ENCODE peak calls at places on chromosomes 11 and 22, in nine cellular contexts. X is stimulated activated CD4-positive, alpha-beta T cell treated with anti-CD3 and anti-CD28 coated beads, Interleukin-4, amount 100 ng/mL, for 4 hours; W is omental fat pad; N is stimulated activated naive CD4-positive, alpha-beta T cell; J is cardiac septum; O is progenitor cell of endocrine pancreas; C is T follicular helper cell; L is cardiac fibroblast; B is Right ventricle myocardium superior. H is an unnamed sample.

GRCh38 chr22:23856721-23857605 is 712 bp upstream of the SLC2A11 start:
- DNase-seq in X (no peak), W (no peak), N (peak), J (no peak), O (peak), C (no peak), L (peak), B (peak), H (no peak)

GRCh38 chr11:122758361-122758760 is 79.9 kb upstream of the CRTAM start:
- DNase-seq in X (no peak), W (no peak), N (no peak), J (no peak), O (no peak), C (no peak), L (no peak), B (no peak), H (no peak)

GRCh38 chr11:21888814-21889213 is 304.1 kb upstream of the ANO5 start:
- DNase-seq in X (no peak), W (no peak), N (no peak), J (no peak), O (no peak), C (no peak), L (peak), B (no peak), H (peak)

GRCh38 chr22:32971252-32971651 is 86.9 kb downstream of the SYN3 start:
- DNase-seq in X (no peak), W (no peak), N (no peak), J (no peak), O (no peak), C (no peak), L (no peak), B (no peak), H (no peak)

GRCh38 chr11:107916671-107917241 is 11.5 kb upstream of the RAB39A start:
- DNase-seq in X (peak), W (no peak), N (peak), J (no peak), O (peak), C (peak), L (peak), B (no peak), H (no peak)

GRCh38 chr11:119094816-119095065 is 6.9 kb downstream of the DPAGT1 start:
- DNase-seq in X (peak), W (no peak), N (no peak), J (peak), O (no peak), C (no peak), L (peak), B (peak), H (no peak)

GRCh38 chr11:124611016-124611571 is at the start of gene PANX3:
- DNase-seq in X (no peak), W (no peak), N (no peak), J (no peak), O (no peak), C (no peak), L (no peak), B (no peak), H (no peak)

GRCh38 chr11:64318694-64319420 is 936 bp downstream of the PRDX5 start:
- DNase-seq in X (no peak), W (no peak), N (no peak), J (no peak), O (no peak), C (no peak), L (no peak), B (no peak), H (no peak)

GRCh38 chr22:18065256-18065655 is 12.5 kb upstream of the PEX26 start:
- DNase-seq in X (no peak), W (no peak), N (no peak), J (no peak), O (no peak), C (no peak), L (no peak), B (no peak), H (peak)

GRCh38 chr11:109877043-109877442 is 216.1 kb upstream of the ZC3H12C start:
- DNase-seq in X (no peak), W (no peak), N (no peak), J (no peak), O (no peak), C (no peak), L (no peak), B (no peak), H (no peak)

GRCh38 chr22:27476729-27477128 is 324.8 kb downstream of the MN1 start:
- DNase-seq in X (no peak), W (no peak), N (no peak), J (no peak), O (no peak), C (no peak), L (peak), B (no peak), H (peak)

GRCh38 chr11:9219572-9219971 is 45.6 kb downstream of the DENND5A start:
- DNase-seq in X (no peak), W (no peak), N (no peak), J (no peak), O (no peak), C (no peak), L (peak), B (no peak), H (no peak)